ENCODE peak calls at places on chromosomes 4 and X, in four cellular contexts. L is GM23338; W is stimulated activated CD8-positive, alpha-beta memory T cell treated with anti-CD3 and anti-CD28 coated beads, Interleukin-4, amount 100 ng/mL, for 1 hour; O is NCI-H1092 treated with DMSO at 0.1 percent for 48 hours. T is an unnamed sample.

GRCh38 chr4:70902577-70903281 is 560 bp downstream of the MOB1B start:
- DNase-seq in O (peak; percentile 22), L (peak; percentile 57), W (no peak), T (no peak)

GRCh38 chrX:39443240-39443639 is 642.0 kb downstream of the MID1IP1 start:
- DNase-seq in O (no peak), L (no peak), W (no peak), T (no peak)

GRCh38 chr4:60913026-60913425 is 287.1 kb upstream of the ADGRL3 start:
- DNase-seq in W (no peak), L (no peak), O (no peak), T (no peak)

GRCh38 chrX:63930140-63930539 is 145.1 kb upstream of the ARHGEF9 start:
- DNase-seq in O (peak; percentile 4), L (peak; percentile 61), W (no peak), T (no peak)

GRCh38 chrX:103878466-103879151 is 46.6 kb upstream of the RAB9B start:
- DNase-seq in W (no peak), O (no peak), L (peak; percentile 7), T (no peak)

GRCh38 chr4:72063726-72064125 is 31.9 kb downstream of the NPFFR2 start:
- DNase-seq in O (no peak), W (no peak), L (no peak), T (no peak)

GRCh38 chr4:58301384-58301783 is 1191.2 kb upstream of the IGFBP7 start:
- DNase-seq in O (no peak), W (no peak), L (peak; percentile 80), T (no peak)

GRCh38 chr4:125719987-125720386 is 405.2 kb downstream of the FAT4 start:
- DNase-seq in L (no peak), O (no peak), W (no peak), T (no peak)

GRCh38 chrX:44012484-44013096 is 39.4 kb upstream of the NDP start:
- DNase-seq in L (no peak), O (no peak), W (peak; percentile 5), T (no peak)

GRCh38 chrX:121831601-121832000 is 784.2 kb downstream of the GLUD2 start:
- DNase-seq in L (no peak), W (no peak), O (no peak), T (no peak)

T was measured in esophagus squamous epithelium.